ENCODE peak calls at places on chromosomes 5 and 9, in eight cellular contexts. V, I, N, A, E, T, M and X are unnamed samples.

GRCh38 chr5:135222771-135223170 is 176.3 kb downstream of the MACROH2A1 start:
- DNase-seq in A (no peak), I (no peak), E (no peak), M (no peak), T (no peak), N (no peak), V (no peak), X (no peak)

GRCh38 chr5:72597456-72597948 is 90.3 kb upstream of the ZNF366 start:
- DNase-seq in I (no peak), V (no peak), N (no peak), M (no peak), A (peak; percentile 33), E (no peak), T (peak; percentile 89), X (peak; percentile 41)

GRCh38 chr5:113081091-113081490 is 104.5 kb downstream of the DCP2 start:
- DNase-seq in E (no peak), I (no peak), N (no peak), A (peak; percentile 67), V (no peak), M (no peak), T (no peak), X (no peak)

GRCh38 chr9:35385042-35385441 is 104.9 kb upstream of the RUSC2 start:
- DNase-seq in A (peak; percentile 34), I (no peak), M (no peak), E (no peak), N (no peak), T (peak; percentile 66), V (no peak), X (no peak)

GRCh38 chr9:35859310-35859994 is 10.7 kb downstream of the OR13J1 start:
- DNase-seq in E (no peak), N (no peak), M (peak; percentile 54), I (no peak), A (no peak), V (no peak), T (peak; percentile 58), X (no peak)

GRCh38 chr5:54860321-54860720 is 125.1 kb downstream of the ESM1 start:
- DNase-seq in T (no peak), E (no peak), I (no peak), A (no peak), N (no peak), M (no peak), V (no peak), X (no peak)

GRCh38 chr5:57845025-57845424 is 362.4 kb upstream of the ACTBL2 start:
- DNase-seq in T (no peak), A (no peak), M (no peak), N (no peak), E (no peak), V (no peak), I (no peak), X (no peak)

GRCh38 chr5:97266576-97266975 is 83.5 kb upstream of the RIOK2 start:
- DNase-seq in M (no peak), E (no peak), T (no peak), A (no peak), V (no peak), I (no peak), N (no peak), X (no peak)

GRCh38 chr5:10460252-10460906 is 18.7 kb downstream of the ROPN1L start:
- DNase-seq in N (no peak), T (no peak), A (peak; percentile 41), E (no peak), I (no peak), V (peak; percentile 87), M (peak; percentile 12), X (peak; percentile 83)

GRCh38 chr5:67287795-67288194 is 91.2 kb upstream of the CD180 start:
- DNase-seq in I (no peak), A (no peak), N (no peak), M (peak; percentile 4), V (no peak), E (no peak), T (peak; percentile 59), X (no peak)

GRCh38 chr5:57441557-57441956 is 41.1 kb downstream of the ACTBL2 start:
- DNase-seq in N (no peak), M (no peak), I (no peak), A (no peak), V (no peak), T (peak; percentile 94), E (no peak), X (peak; percentile 77)